ENCODE peak calls at places on chromosomes 7 and 10, in six cellular contexts. One of them, this sample, is unnamed.

GRCh38 chr10:65335311-65335710 is 1590.5 kb upstream of the LRRTM3 start:
- DNase-seq in ascending aorta: no peak
- DNase-seq in cardiac muscle cell: no peak
- DNase-seq in foreskin fibroblast: no peak
- DNase-seq in caudate nucleus: no peak
- DNase-seq in GM18507: no peak
- DNase-seq in this sample: no peak

GRCh38 chr10:112713411-112713810 is 236.6 kb upstream of the TCF7L2 start:
- DNase-seq in cardiac muscle cell: no peak
- DNase-seq in ascending aorta: no peak
- DNase-seq in GM18507: no peak
- DNase-seq in caudate nucleus: no peak
- DNase-seq in foreskin fibroblast: peak
- DNase-seq in this sample: no peak

GRCh38 chr10:16597656-16598055 is 76.0 kb upstream of the C1QL3 start:
- DNase-seq in cardiac muscle cell: peak
- DNase-seq in ascending aorta: no peak
- DNase-seq in foreskin fibroblast: peak
- DNase-seq in GM18507: no peak
- DNase-seq in caudate nucleus: no peak
- DNase-seq in this sample: no peak

GRCh38 chr10:20007426-20007825 is 191.2 kb downstream of the PLXDC2 start:
- DNase-seq in caudate nucleus: no peak
- DNase-seq in cardiac muscle cell: no peak
- DNase-seq in ascending aorta: no peak
- DNase-seq in GM18507: no peak
- DNase-seq in foreskin fibroblast: no peak
- DNase-seq in this sample: no peak

GRCh38 chr7:159195926-159196325 is 51.3 kb upstream of the VIPR2 start:
- DNase-seq in foreskin fibroblast: no peak
- DNase-seq in GM18507: no peak
- DNase-seq in ascending aorta: no peak
- DNase-seq in caudate nucleus: no peak
- DNase-seq in cardiac muscle cell: no peak
- DNase-seq in this sample: no peak

GRCh38 chr7:106346678-106347217 is 62.0 kb upstream of the NAMPT start:
- DNase-seq in ascending aorta: no peak
- DNase-seq in cardiac muscle cell: peak
- DNase-seq in GM18507: peak
- DNase-seq in foreskin fibroblast: peak
- DNase-seq in caudate nucleus: no peak
- DNase-seq in this sample: no peak

GRCh38 chr10:77836299-77836820 is 90.2 kb downstream of the DLG5 start:
- DNase-seq in GM18507: no peak
- DNase-seq in ascending aorta: peak
- DNase-seq in cardiac muscle cell: peak
- DNase-seq in foreskin fibroblast: peak
- DNase-seq in caudate nucleus: no peak
- DNase-seq in this sample: peak

GRCh38 chr7:73983437-73984164 is 44.4 kb upstream of the ELN start:
- DNase-seq in ascending aorta: no peak
- DNase-seq in GM18507: no peak
- DNase-seq in foreskin fibroblast: no peak
- DNase-seq in cardiac muscle cell: no peak
- DNase-seq in caudate nucleus: no peak
- DNase-seq in this sample: peak

GRCh38 chr7:84058311-84059076 is 136.1 kb downstream of the SEMA3A start:
- DNase-seq in ascending aorta: no peak
- DNase-seq in GM18507: no peak
- DNase-seq in cardiac muscle cell: no peak
- DNase-seq in caudate nucleus: no peak
- DNase-seq in foreskin fibroblast: no peak
- DNase-seq in this sample: no peak

GRCh38 chr10:1159131-1160061 is 103.2 kb downstream of the WDR37 start:
- DNase-seq in cardiac muscle cell: no peak
- DNase-seq in GM18507: no peak
- DNase-seq in ascending aorta: peak
- DNase-seq in foreskin fibroblast: no peak
- DNase-seq in caudate nucleus: no peak
- DNase-seq in this sample: peak

GRCh38 chr7:44305564-44306507 is 19.6 kb downstream of the CAMK2B start:
- DNase-seq in ascending aorta: peak
- DNase-seq in GM18507: no peak
- DNase-seq in foreskin fibroblast: no peak
- DNase-seq in caudate nucleus: no peak
- DNase-seq in cardiac muscle cell: no peak
- DNase-seq in this sample: peak

GRCh38 chr7:97733276-97734206 is 1.7 kb downstream of the TAC1 start:
- DNase-seq in caudate nucleus: peak
- DNase-seq in cardiac muscle cell: no peak
- DNase-seq in GM18507: no peak
- DNase-seq in ascending aorta: no peak
- DNase-seq in foreskin fibroblast: no peak
- DNase-seq in this sample: no peak

GRCh38 chr10:122999347-122999746 is 9.2 kb downstream of the IKZF5 start:
- DNase-seq in GM18507: no peak
- DNase-seq in foreskin fibroblast: no peak
- DNase-seq in ascending aorta: no peak
- DNase-seq in caudate nucleus: no peak
- DNase-seq in cardiac muscle cell: no peak
- DNase-seq in this sample: no peak

GRCh38 chr10:127163632-127164031 is 32.8 kb downstream of the INSYN2A start:
- DNase-seq in foreskin fibroblast: no peak
- DNase-seq in cardiac muscle cell: peak
- DNase-seq in ascending aorta: no peak
- DNase-seq in caudate nucleus: no peak
- DNase-seq in GM18507: no peak
- DNase-seq in this sample: no peak

GRCh38 chr10:69757553-69758309 is 44.0 kb upstream of the COL13A1 start:
- DNase-seq in caudate nucleus: no peak
- DNase-seq in GM18507: no peak
- DNase-seq in ascending aorta: peak
- DNase-seq in foreskin fibroblast: peak
- DNase-seq in cardiac muscle cell: peak
- DNase-seq in this sample: no peak

GRCh38 chr7:128379900-128380806 is 18.7 kb upstream of the PRRT4 start:
- DNase-seq in cardiac muscle cell: no peak
- DNase-seq in GM18507: no peak
- DNase-seq in ascending aorta: peak
- DNase-seq in caudate nucleus: no peak
- DNase-seq in foreskin fibroblast: no peak
- DNase-seq in this sample: no peak

GRCh38 chr10:115441907-115442520 is 348.8 kb downstream of the ATRNL1 start:
- DNase-seq in ascending aorta: no peak
- DNase-seq in foreskin fibroblast: no peak
- DNase-seq in GM18507: no peak
- DNase-seq in caudate nucleus: no peak
- DNase-seq in cardiac muscle cell: no peak
- DNase-seq in this sample: no peak

GRCh38 chr7:158139499-158139898 is 448.1 kb downstream of the PTPRN2 start:
- DNase-seq in caudate nucleus: no peak
- DNase-seq in foreskin fibroblast: no peak
- DNase-seq in GM18507: no peak
- DNase-seq in cardiac muscle cell: no peak
- DNase-seq in ascending aorta: no peak
- DNase-seq in this sample: no peak

GRCh38 chr10:103273026-103273425 is 3.9 kb upstream of the INA start:
- DNase-seq in GM18507: no peak
- DNase-seq in cardiac muscle cell: peak
- DNase-seq in foreskin fibroblast: peak
- DNase-seq in ascending aorta: peak
- DNase-seq in caudate nucleus: no peak
- DNase-seq in this sample: no peak

GRCh38 chr7:27066148-27066547 is 29.7 kb downstream of the HOXA1 start:
- DNase-seq in foreskin fibroblast: peak
- DNase-seq in caudate nucleus: no peak
- DNase-seq in cardiac muscle cell: no peak
- DNase-seq in GM18507: no peak
- DNase-seq in ascending aorta: no peak
- DNase-seq in this sample: no peak

GRCh38 chr7:13742719-13743640 is 246.5 kb downstream of the ETV1 start:
- DNase-seq in ascending aorta: no peak
- DNase-seq in cardiac muscle cell: peak
- DNase-seq in caudate nucleus: no peak
- DNase-seq in foreskin fibroblast: peak
- DNase-seq in GM18507: no peak
- DNase-seq in this sample: no peak

GRCh38 chr7:116525298-116525912 is 569 bp downstream of the CAV1 start:
- DNase-seq in ascending aorta: peak
- DNase-seq in caudate nucleus: no peak
- DNase-seq in cardiac muscle cell: peak
- DNase-seq in GM18507: no peak
- DNase-seq in foreskin fibroblast: no peak
- DNase-seq in this sample: peak

GRCh38 chr10:17200885-17201164 is 647 bp downstream of the TRDMT1 start:
- DNase-seq in GM18507: no peak
- DNase-seq in cardiac muscle cell: peak
- DNase-seq in foreskin fibroblast: no peak
- DNase-seq in ascending aorta: no peak
- DNase-seq in caudate nucleus: peak
- DNase-seq in this sample: no peak

GRCh38 chr7:5283421-5284303 is 919 bp downstream of the SLC29A4 start:
- DNase-seq in GM18507: no peak
- DNase-seq in ascending aorta: no peak
- DNase-seq in cardiac muscle cell: peak
- DNase-seq in foreskin fibroblast: no peak
- DNase-seq in caudate nucleus: no peak
- DNase-seq in this sample: no peak

GRCh38 chr7:134016223-134016941 is 110.8 kb upstream of the LRGUK start:
- DNase-seq in GM18507: no peak
- DNase-seq in caudate nucleus: no peak
- DNase-seq in foreskin fibroblast: no peak
- DNase-seq in cardiac muscle cell: peak
- DNase-seq in ascending aorta: no peak
- DNase-seq in this sample: no peak

GRCh38 chr7:97004931-97005763 is at the start of gene DLX6:
- DNase-seq in cardiac muscle cell: peak
- DNase-seq in GM18507: no peak
- DNase-seq in caudate nucleus: peak
- DNase-seq in foreskin fibroblast: peak
- DNase-seq in ascending aorta: no peak
- DNase-seq in this sample: no peak

GRCh38 chr7:127968547-127968946 is 62.7 kb downstream of the LRRC4 start:
- DNase-seq in cardiac muscle cell: peak
- DNase-seq in foreskin fibroblast: no peak
- DNase-seq in ascending aorta: no peak
- DNase-seq in GM18507: no peak
- DNase-seq in caudate nucleus: no peak
- DNase-seq in this sample: no peak

GRCh38 chr7:112302566-112302965 is 96.1 kb downstream of the ZNF277 start:
- DNase-seq in ascending aorta: no peak
- DNase-seq in caudate nucleus: no peak
- DNase-seq in GM18507: no peak
- DNase-seq in foreskin fibroblast: no peak
- DNase-seq in cardiac muscle cell: no peak
- DNase-seq in this sample: no peak

GRCh38 chr10:93461124-93461806 is 20.9 kb downstream of the MYOF start:
- DNase-seq in ascending aorta: no peak
- DNase-seq in GM18507: no peak
- DNase-seq in cardiac muscle cell: no peak
- DNase-seq in foreskin fibroblast: peak
- DNase-seq in caudate nucleus: no peak
- DNase-seq in this sample: no peak

GRCh38 chr10:35754489-35754888 is 112.4 kb upstream of the FZD8 start:
- DNase-seq in GM18507: no peak
- DNase-seq in caudate nucleus: no peak
- DNase-seq in ascending aorta: no peak
- DNase-seq in foreskin fibroblast: no peak
- DNase-seq in cardiac muscle cell: no peak
- DNase-seq in this sample: no peak

GRCh38 chr7:33716581-33717477 is 188.5 kb upstream of the BMPER start:
- DNase-seq in foreskin fibroblast: peak
- DNase-seq in cardiac muscle cell: peak
- DNase-seq in ascending aorta: no peak
- DNase-seq in GM18507: no peak
- DNase-seq in caudate nucleus: no peak
- DNase-seq in this sample: no peak

GRCh38 chr7:155808551-155809331 is 3.5 kb downstream of the SHH start:
- DNase-seq in caudate nucleus: no peak
- DNase-seq in GM18507: no peak
- DNase-seq in cardiac muscle cell: no peak
- DNase-seq in foreskin fibroblast: no peak
- DNase-seq in ascending aorta: no peak
- DNase-seq in this sample: peak

GRCh38 chr7:134667899-134668298 is 21.2 kb downstream of the BPGM start:
- DNase-seq in ascending aorta: no peak
- DNase-seq in GM18507: no peak
- DNase-seq in foreskin fibroblast: no peak
- DNase-seq in caudate nucleus: no peak
- DNase-seq in cardiac muscle cell: no peak
- DNase-seq in this sample: no peak

GRCh38 chr10:129448539-129448938 is 18.5 kb upstream of the MGMT start:
- DNase-seq in cardiac muscle cell: no peak
- DNase-seq in GM18507: no peak
- DNase-seq in foreskin fibroblast: no peak
- DNase-seq in ascending aorta: no peak
- DNase-seq in caudate nucleus: no peak
- DNase-seq in this sample: no peak